ENCODE peak calls at places on chromosome 15, in four cellular contexts. Q, B, G and V are unnamed samples.

GRCh38 chr15:67472957-67473356 is 48.0 kb upstream of the C15orf61 start:
- DNase-seq in G (no peak), Q (no peak), B (peak), V (no peak)

GRCh38 chr15:66706225-66706732 is 4.2 kb downstream of the SMAD6 start:
- DNase-seq in Q (no peak), B (peak), G (no peak), V (peak)

GRCh38 chr15:100713163-100713867 is 110.9 kb downstream of the ASB7 start:
- DNase-seq in Q (peak), G (no peak), B (peak), V (peak)

GRCh38 chr15:59232476-59232875 is 25.8 kb downstream of the LDHAL6B start:
- DNase-seq in Q (no peak), G (no peak), B (peak), V (no peak)

GRCh38 chr15:76309561-76310330 is 1.5 kb downstream of the ETFA start:
- DNase-seq in B (no peak), G (no peak), Q (no peak), V (peak)

GRCh38 chr15:75069301-75069925 is 46.0 kb downstream of the PPCDC start:
- DNase-seq in B (no peak), G (no peak), Q (no peak), V (no peak)

GRCh38 chr15:64681424-64682024 is 93.9 kb downstream of the RBPMS2 start:
- DNase-seq in B (peak), G (peak), Q (peak), V (peak)

GRCh38 chr15:98596131-98596530 is 52.2 kb upstream of the IGF1R start:
- DNase-seq in Q (no peak), B (no peak), G (no peak), V (no peak)

GRCh38 chr15:66505430-66505811 is 295 bp downstream of the ZWILCH start:
- DNase-seq in B (peak), G (no peak), Q (no peak), V (no peak)

GRCh38 chr15:51775967-51776816 is 24.8 kb downstream of the TMOD2 start:
- DNase-seq in Q (peak), G (no peak), B (peak), V (peak)

GRCh38 chr15:58473720-58474119 is 41.9 kb downstream of the LIPC start:
- DNase-seq in Q (no peak), G (no peak), B (peak), V (no peak)

GRCh38 chr15:48877630-48878595 is at the start of gene EID1:
- DNase-seq in G (peak), Q (peak), B (peak), V (peak)

GRCh38 chr15:64305261-64305660 is 50.7 kb downstream of the CSNK1G1 start:
- DNase-seq in B (peak), Q (no peak), G (no peak), V (no peak)

GRCh38 chr15:67148196-67148701 is 82.8 kb downstream of the SMAD3 start:
- DNase-seq in G (no peak), B (peak), Q (no peak), V (no peak)

GRCh38 chr15:66803182-66803729 is 101.2 kb downstream of the SMAD6 start:
- DNase-seq in Q (peak), G (peak), B (peak), V (peak)

GRCh38 chr15:74823324-74823723 is 3.1 kb upstream of the CPLX3 start:
- DNase-seq in Q (no peak), B (no peak), G (no peak), V (no peak)

GRCh38 chr15:60412807-60413597 is 15.2 kb upstream of the ANXA2 start:
- DNase-seq in Q (no peak), B (no peak), G (no peak), V (peak)

GRCh38 chr15:89792106-89792805 is 16.1 kb downstream of the MESP2 start:
- DNase-seq in B (no peak), Q (no peak), G (no peak), V (no peak)

GRCh38 chr15:88909956-88910831 is 3.0 kb downstream of the MFGE8 start:
- DNase-seq in B (no peak), Q (no peak), G (no peak), V (no peak)

GRCh38 chr15:60752973-60753720 is 274.2 kb upstream of the ICE2 start:
- DNase-seq in Q (no peak), G (no peak), B (no peak), V (no peak)

GRCh38 chr15:92797168-92798052 is 102.7 kb upstream of the CHD2 start:
- DNase-seq in B (peak), Q (no peak), G (no peak), V (peak)

GRCh38 chr15:40536501-40536900 is 28.3 kb downstream of the CCDC32 start:
- DNase-seq in G (no peak), B (peak), Q (no peak), V (no peak)

GRCh38 chr15:62895905-62896316 is 146.6 kb upstream of the TPM1 start:
- DNase-seq in B (peak), G (no peak), Q (no peak), V (peak)

GRCh38 chr15:33968224-33968623 is at the start of gene CHRM5:
- DNase-seq in Q (no peak), B (no peak), G (no peak), V (no peak)

GRCh38 chr15:48644827-48645557 is 517 bp downstream of the FBN1 start:
- DNase-seq in G (no peak), Q (peak), B (peak), V (peak)

GRCh38 chr15:94834494-94834893 is 603.1 kb downstream of the MCTP2 start:
- DNase-seq in Q (no peak), B (no peak), G (no peak), V (peak)

GRCh38 chr15:101115887-101116680 is 135.8 kb downstream of the CHSY1 start:
- DNase-seq in Q (peak), G (no peak), B (peak), V (no peak)

GRCh38 chr15:80693682-80694623 is 1.2 kb upstream of the ABHD17C start:
- DNase-seq in B (peak), G (no peak), Q (no peak), V (no peak)

GRCh38 chr15:79595995-79596622 is 164.0 kb downstream of the MINAR1 start:
- DNase-seq in G (peak), Q (peak), B (peak), V (peak)

GRCh38 chr15:63905558-63906265 is 72.0 kb upstream of the HERC1 start:
- DNase-seq in Q (no peak), B (no peak), G (no peak), V (no peak)

GRCh38 chr15:45262906-45263456 is 10.9 kb downstream of the SLC28A2 start:
- DNase-seq in B (no peak), Q (no peak), G (no peak), V (no peak)

GRCh38 chr15:45268135-45268534 is 16.1 kb downstream of the SLC28A2 start:
- DNase-seq in B (no peak), Q (peak), G (no peak), V (peak)

GRCh38 chr15:45263854-45264253 is 11.8 kb downstream of the SLC28A2 start:
- DNase-seq in G (no peak), B (no peak), Q (no peak), V (no peak)

DNA sequence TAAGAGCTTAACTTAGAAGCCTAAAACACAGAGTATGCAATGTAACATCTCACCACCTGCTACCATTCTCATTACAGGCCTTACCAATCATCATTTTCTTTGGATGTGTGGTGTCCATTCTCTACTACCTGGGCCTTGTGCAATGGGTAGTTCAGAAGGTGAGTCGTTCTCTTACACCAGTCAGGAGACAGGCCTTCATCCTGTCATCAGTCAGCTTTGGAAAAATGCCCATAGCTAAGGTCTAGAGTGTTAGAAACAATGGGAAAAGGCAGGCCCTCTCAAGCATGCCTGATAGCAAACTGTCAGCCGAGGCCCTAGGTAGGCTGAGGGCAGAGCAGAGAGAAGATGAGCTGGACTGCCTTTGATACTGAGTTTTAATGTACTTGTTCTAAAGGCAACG is 13.5 kb downstream of the SLC28A2 start:
- DNase-seq in B (no peak), G (no peak), Q (no peak), V (no peak)
- H4K5ac ChIP-seq in B (no peak), G (no peak), Q (no peak), V (no peak)

DNA sequence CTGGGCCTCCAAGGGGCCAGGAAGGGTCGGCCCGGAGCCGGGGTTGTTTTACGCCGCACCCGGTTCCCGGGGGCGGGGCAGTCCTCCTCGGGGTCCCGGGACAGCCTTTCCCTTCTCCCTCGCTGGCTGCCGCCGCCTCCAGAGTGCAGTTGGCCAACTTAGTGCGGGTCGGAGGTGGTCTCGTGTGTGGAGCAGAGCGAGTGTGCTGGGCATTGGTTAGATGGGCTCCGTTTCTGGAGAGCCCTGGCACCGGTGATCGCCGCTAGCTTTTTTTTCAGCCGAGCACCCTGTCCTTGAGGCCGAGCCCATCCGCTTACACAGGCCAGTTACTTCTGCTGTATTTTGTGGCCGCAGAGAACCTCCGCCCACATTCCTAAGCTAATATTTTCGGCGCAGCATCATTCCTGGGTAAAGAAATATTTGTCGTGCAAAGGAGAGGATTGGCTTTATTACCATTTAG is 583 bp downstream of the KIF23 start:
- DNase-seq in B (peak), G (no peak), Q (peak), V (peak)
- H2BK15ac ChIP-seq in B (peak), G (no peak), Q (no peak), V (no peak)

GRCh38 chr15:30906366-30906765 is 2.7 kb downstream of the FAN1 start:
- DNase-seq in Q (no peak), B (no peak), G (no peak), V (no peak)

GRCh38 chr15:30905821-30906220 is 2.1 kb downstream of the FAN1 start:
- DNase-seq in B (peak), G (no peak), Q (no peak), V (peak)

GRCh38 chr15:30901889-30902288 is 1.8 kb upstream of the FAN1 start:
- DNase-seq in Q (no peak), B (no peak), G (no peak), V (no peak)

GRCh38 chr15:30904812-30905211 is 1.1 kb downstream of the FAN1 start:
- DNase-seq in Q (no peak), G (no peak), B (no peak), V (no peak)

DNA sequence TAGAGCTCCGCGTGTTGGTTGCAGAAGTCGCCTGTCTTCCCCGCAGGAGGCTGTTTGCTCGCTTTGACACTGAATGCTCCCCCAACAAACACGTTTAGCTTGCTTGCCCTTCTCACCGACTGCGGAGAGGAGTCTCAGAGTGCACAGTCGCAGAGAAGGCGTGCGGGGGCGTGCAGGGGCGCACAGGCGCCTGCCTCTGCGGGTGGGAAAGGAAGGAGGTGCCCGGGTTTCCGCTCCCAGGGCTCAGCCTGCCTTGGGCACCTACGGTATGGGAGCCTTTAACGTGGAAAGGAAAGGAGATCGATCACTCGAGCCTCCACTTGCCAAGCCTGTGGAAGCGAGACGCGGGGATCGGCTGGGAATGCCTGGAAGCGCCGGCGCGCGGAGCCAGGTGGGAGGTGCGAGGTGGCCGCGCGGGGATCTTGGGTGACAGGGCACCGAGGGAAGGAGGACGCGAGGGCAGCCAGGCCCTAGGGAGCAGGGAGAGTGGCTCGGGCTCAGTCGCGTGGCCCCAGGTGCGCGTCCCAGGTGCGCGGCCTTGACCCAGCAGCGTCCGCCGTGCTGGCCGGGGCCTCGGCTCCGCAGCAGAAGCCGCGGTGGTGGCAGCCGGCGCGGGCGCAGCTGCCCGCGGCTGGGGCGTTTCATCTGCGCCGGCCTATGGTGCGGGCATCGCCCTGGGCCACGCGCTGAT is at the start of gene FAN1:
- DNase-seq in Q (peak), G (no peak), B (peak), V (peak)
- H2BK120ac ChIP-seq in Q (no peak), G (no peak), B (peak), V (no peak)

DNA sequence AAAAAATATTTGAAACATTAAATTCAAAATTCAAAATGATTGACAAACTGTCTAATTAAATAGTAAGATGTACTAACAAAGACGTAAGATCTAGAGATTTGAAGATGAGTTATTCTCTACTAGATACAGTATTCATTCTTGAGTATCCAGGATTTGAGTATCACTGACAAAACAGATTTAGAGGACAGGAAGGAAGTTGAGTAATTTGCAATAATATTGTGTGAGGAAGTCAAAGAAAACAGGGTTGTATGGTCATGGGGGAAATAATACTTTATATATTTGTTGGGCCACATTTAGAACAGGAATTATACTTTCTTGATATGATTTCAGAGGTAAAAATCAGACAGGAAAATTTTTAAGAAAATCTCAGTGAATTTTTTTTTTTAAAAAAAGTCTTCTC is 393.1 kb upstream of the CDIN1 start:
- DNase-seq in G (no peak), Q (no peak), B (no peak), V (no peak)
- H4K5ac ChIP-seq in G (no peak), Q (no peak), B (no peak), V (no peak)